ENCODE peak calls at places on chromosome 22, in nine cellular contexts. E is left ventricle myocardium inferior, U is HFFc6, T is Calu3, G is fibroblast of mammary gland, X is PC-3, R is neural progenitor cell, Z is RWPE1, Y is WTC11. A is an unnamed sample.

GRCh38 chr22:45231293-45231692 is 9.4 kb downstream of the KIAA0930 start:
- DNase-seq in E (no peak), X (no peak), Y (no peak), Z (peak; percentile 55), G (no peak), T (no peak), U (no peak), R (no peak), A (no peak)

GRCh38 chr22:49047461-49047860 is 780.2 kb downstream of the BRD1 start:
- DNase-seq in X (peak; percentile 1), U (no peak), E (no peak), Z (no peak), R (no peak), Y (no peak), G (no peak), T (no peak), A (no peak)

GRCh38 chr22:27218012-27218483 is 560.7 kb downstream of the MIAT start:
- DNase-seq in U (no peak), Y (no peak), Z (no peak), E (no peak), R (no peak), G (no peak), X (no peak), T (no peak), A (no peak)

GRCh38 chr22:46165975-46166374 is 15.6 kb downstream of the PPARA start:
- DNase-seq in Y (no peak), X (no peak), Z (peak; percentile 13), U (no peak), G (peak; percentile 36), E (no peak), T (no peak), R (no peak), A (no peak)

GRCh38 chr22:26550498-26551033 is 38.3 kb upstream of the TFIP11 start:
- DNase-seq in G (peak; percentile 92), E (peak; percentile 74), U (peak; percentile 89), T (no peak), R (peak; percentile 55), Z (no peak), Y (no peak), X (peak; percentile 3), A (peak; percentile 75)

GRCh38 chr22:49278357-49278756 is 549.3 kb downstream of the BRD1 start:
- DNase-seq in R (no peak), G (no peak), U (no peak), T (no peak), Y (no peak), Z (no peak), E (no peak), X (no peak), A (no peak)

GRCh38 chr22:36056980-36057379 is 28.4 kb upstream of the RBFOX2 start:
- DNase-seq in Z (no peak), G (peak; percentile 60), E (no peak), Y (no peak), T (no peak), X (peak; percentile 41), U (peak; percentile 22), R (no peak), A (no peak)

GRCh38 chr22:19120829-19121630 is 1.2 kb downstream of the DGCR2 start:
- DNase-seq in T (peak; percentile 65), R (peak; percentile 46), E (no peak), G (peak; percentile 40), X (peak; percentile 76), Y (no peak), Z (peak; percentile 74), U (peak; percentile 32), A (peak; percentile 32)

GRCh38 chr22:49216579-49216978 is 611.1 kb downstream of the BRD1 start:
- DNase-seq in E (peak; percentile 0), Y (peak; percentile 5), U (no peak), X (no peak), Z (no peak), T (no peak), R (no peak), G (no peak), A (no peak)

GRCh38 chr22:50684986-50685385 is 12.4 kb downstream of the SHANK3 start:
- DNase-seq in X (no peak), G (peak; percentile 33), E (no peak), R (peak; percentile 1), T (no peak), U (no peak), Y (no peak), Z (no peak), A (no peak)
- TF ChIP-seq CTCF in X (no peak), G (no peak), E (no peak), R (no peak), T (no peak), U (no peak), Y (no peak), Z (no peak), A (no peak)

GRCh38 chr22:42889290-42889689 is 32.2 kb upstream of the ARFGAP3 start:
- DNase-seq in U (no peak), E (no peak), R (no peak), Y (no peak), Z (no peak), G (no peak), X (no peak), T (no peak), A (no peak)
- TF ChIP-seq CTCF in U (no peak), E (no peak), R (no peak), Y (no peak), Z (no peak), G (no peak), X (no peak), T (no peak), A (no peak)

GRCh38 chr22:25334091-25334490 is 114.7 kb downstream of the CRYBB2 start:
- DNase-seq in T (peak; percentile 64), U (no peak), E (peak; percentile 28), G (peak; percentile 8), R (peak; percentile 87), Y (peak; percentile 77), Z (no peak), X (peak; percentile 22), A (peak; percentile 40)
- TF ChIP-seq CTCF in T (peak; percentile 37), U (peak; percentile 6), E (peak; percentile 55), G (peak; percentile 16), R (peak; percentile 76), Y (no peak), Z (no peak), X (peak; percentile 41), A (peak; percentile 60)

DNA sequence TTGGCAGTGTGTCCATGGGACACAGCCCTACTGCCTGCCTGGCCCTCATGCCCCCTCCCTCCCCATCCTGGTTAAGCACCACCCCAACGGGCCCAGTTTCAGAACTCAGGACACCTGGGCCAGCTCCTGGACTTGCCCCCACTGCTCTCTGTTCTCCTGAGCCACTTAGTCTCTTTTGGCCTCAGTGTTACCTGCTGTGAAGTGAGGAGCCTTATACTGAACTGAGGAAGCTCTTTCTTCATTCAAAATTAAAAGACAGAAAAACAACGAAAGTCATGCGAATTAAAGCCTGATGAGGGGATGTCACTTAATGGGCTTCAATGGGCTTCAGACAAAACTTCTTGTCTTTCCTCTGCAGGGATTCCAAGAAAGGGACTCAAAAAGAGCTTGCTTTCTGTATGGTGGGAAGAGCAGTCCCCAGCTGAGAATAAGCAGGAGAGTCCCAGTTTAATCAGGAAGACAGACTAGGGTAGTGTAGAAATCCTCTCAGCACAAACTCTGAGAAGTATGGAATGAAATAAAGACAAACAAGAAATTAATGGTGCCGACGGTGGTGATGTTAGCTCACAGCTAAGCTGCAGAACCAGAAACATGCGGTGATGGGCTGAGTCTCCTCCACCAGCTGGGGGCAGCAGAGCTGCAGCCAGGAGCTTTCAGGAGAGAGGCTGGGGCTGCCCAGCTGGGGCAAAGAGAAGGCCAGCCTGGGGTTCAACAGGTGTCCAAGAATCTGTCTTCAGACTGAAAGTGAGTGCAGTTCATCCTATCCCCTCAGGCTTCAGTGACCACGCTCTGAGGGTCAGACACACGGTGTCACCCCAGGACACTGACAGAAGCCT is 101.0 kb downstream of the GGTLC2 start:
- DNase-seq in U (peak; percentile 11), G (peak; percentile 46), R (peak; percentile 71), Y (peak; percentile 74), Z (no peak), X (peak; percentile 51), T (peak; percentile 68), E (no peak), A (peak; percentile 50)
- TF ChIP-seq CTCF in U (peak; percentile 66), G (peak; percentile 78), R (peak; percentile 79), Y (peak; percentile 35), Z (no peak), X (peak; percentile 67), T (peak; percentile 75), E (peak; percentile 53), A (peak; percentile 84)

GRCh38 chr22:33917744-33918406 is 2.4 kb downstream of the LARGE1 start:
- DNase-seq in X (no peak), G (peak; percentile 23), T (no peak), Y (peak; percentile 15), U (no peak), Z (no peak), E (no peak), R (peak; percentile 64), A (no peak)
- TF ChIP-seq CTCF in X (no peak), G (peak; percentile 31), T (no peak), Y (no peak), U (peak; percentile 27), Z (no peak), E (peak; percentile 39), R (peak; percentile 52), A (no peak)

DNA sequence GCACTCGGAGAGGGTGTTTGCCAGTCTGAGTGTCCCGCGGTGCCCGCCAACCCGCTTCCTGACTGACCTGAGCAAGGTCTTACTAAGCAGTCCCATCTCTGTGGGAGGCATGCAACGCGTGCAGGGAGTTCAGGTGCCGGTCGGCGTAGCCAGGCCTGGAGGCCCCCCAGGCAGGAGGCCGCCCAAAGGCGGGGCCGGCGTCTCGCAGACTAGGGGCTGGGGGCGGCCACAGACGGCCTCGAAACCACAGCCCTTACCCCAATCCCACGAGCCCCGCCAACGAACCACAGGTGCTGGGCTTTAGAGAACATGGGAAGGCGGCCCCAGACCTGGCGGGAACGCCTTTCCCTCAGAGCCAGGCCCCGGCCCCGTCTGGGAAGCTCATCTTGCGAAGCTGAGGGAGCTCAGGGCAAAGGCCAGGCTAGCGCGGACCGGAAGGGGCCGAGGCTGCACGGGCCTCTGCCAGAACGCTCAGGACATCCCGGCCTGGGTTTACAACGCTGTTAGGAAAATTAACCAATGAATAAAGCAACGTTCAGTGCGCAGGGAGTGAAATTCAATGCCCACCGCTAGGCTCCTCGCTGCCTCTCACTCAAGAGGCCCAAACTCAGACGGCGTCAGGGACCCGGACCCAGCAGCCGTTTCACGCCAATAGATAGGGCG is 2.1 kb upstream of the MTFP1 start:
- DNase-seq in G (no peak), R (no peak), Z (peak; percentile 34), E (peak; percentile 74), X (no peak), U (no peak), T (peak; percentile 58), Y (peak; percentile 76), A (no peak)
- TF ChIP-seq CTCF in G (no peak), R (peak; percentile 18), Z (no peak), E (peak; percentile 26), X (no peak), U (peak; percentile 26), T (no peak), Y (no peak), A (no peak)

A was measured in fibroblast of pulmonary artery.